ENCODE peak calls at places on chromosome 21, in four cellular contexts. T, D, O and W are unnamed samples.

GRCh38 chr21:28473530-28474225 is 519.0 kb downstream of the LTN1 start:
- DNase-seq in T (no peak), D (no peak), O (no peak), W (no peak)

GRCh38 chr21:33433425-33434114 is 30.4 kb downstream of the IFNGR2 start:
- DNase-seq in T (no peak), D (no peak), O (no peak), W (no peak)

GRCh38 chr21:46110499-46111192 is 12.7 kb downstream of the COL6A2 start:
- DNase-seq in T (peak; percentile 15), D (no peak), O (no peak), W (no peak)

GRCh38 chr21:15138475-15138874 is 73.7 kb upstream of the NRIP1 start:
- DNase-seq in T (no peak), D (peak; percentile 13), O (no peak), W (peak; percentile 14)

GRCh38 chr21:32463889-32464300 is 51.4 kb downstream of the EVA1C start:
- DNase-seq in T (no peak), D (no peak), O (peak; percentile 98), W (no peak)

GRCh38 chr21:16633851-16634521 is 878.9 kb upstream of the CXADR start:
- DNase-seq in T (no peak), D (no peak), O (no peak), W (peak; percentile 1)

GRCh38 chr21:45104560-45104959 is 30.2 kb downstream of the ADARB1 start:
- DNase-seq in T (no peak), D (no peak), O (no peak), W (no peak)

GRCh38 chr21:9837946-9838801 is 683.2 kb upstream of the TPTE start:
- DNase-seq in T (no peak), D (no peak), O (no peak), W (peak; percentile 47)

GRCh38 chr21:42594616-42595280 is 58.7 kb upstream of the PDE9A start:
- DNase-seq in T (no peak), D (no peak), O (no peak), W (no peak)

GRCh38 chr21:8992731-8993174 is 1528.6 kb upstream of the TPTE start:
- DNase-seq in T (no peak), D (no peak), O (peak; percentile 69), W (no peak)

GRCh38 chr21:34988139-34988538 is 61.0 kb downstream of the RUNX1 start:
- DNase-seq in T (no peak), D (no peak), O (no peak), W (no peak)

GRCh38 chr21:15000076-15000475 is 64.7 kb downstream of the NRIP1 start:
- DNase-seq in T (no peak), D (no peak), O (peak; percentile 88), W (no peak)

GRCh38 chr21:38327984-38328383 is 71.2 kb downstream of the KCNJ15 start:
- DNase-seq in T (no peak), D (no peak), O (peak; percentile 80), W (no peak)

GRCh38 chr21:27678511-27678910 is 711.6 kb upstream of the ADAMTS5 start:
- DNase-seq in T (no peak), D (no peak), O (no peak), W (no peak)

GRCh38 chr21:45516071-45516670 is 26.1 kb downstream of the SLC19A1 start:
- DNase-seq in T (no peak), D (no peak), O (no peak), W (no peak)